ENCODE peak calls at places on chromosomes 4 and X, in ten cellular contexts. F is EL; B is NCI-H446 treated with DMSO at 0.1 percent for 48 hours; L is anterior cingulate cortex; Z is stimulated activated CD4-positive, alpha-beta T cell treated with anti-CD3 and anti-CD28 coated beads, Interleukin-4, amount 100 ng/mL, for 24 hours; T is suprapubic skin; U is mesenteric fat pad; V is NCI-H146; M is heart right ventricle; O is NCI-H2029. N is an unnamed sample.

GRCh38 chr4:53380221-53380620 is 2.8 kb downstream of the FIP1L1 start:
- DNase-seq in F (peak), B (no peak), L (no peak), Z (no peak), T (no peak), U (no peak), V (no peak), M (no peak), O (no peak), N (no peak)

GRCh38 chr4:69640289-69640688 is 847 bp upstream of the UGT2A2 start:
- DNase-seq in F (no peak), B (no peak), L (no peak), Z (no peak), T (no peak), U (no peak), V (peak), M (no peak), O (no peak), N (no peak)

GRCh38 chr4:35970366-35970960 is 273.9 kb downstream of the ARAP2 start:
- DNase-seq in F (no peak), B (no peak), L (no peak), Z (peak), T (no peak), U (no peak), V (no peak), M (no peak), O (no peak), N (no peak)

GRCh38 chrX:42143866-42144592 is 220.7 kb upstream of the CASK start:
- DNase-seq in F (no peak), B (no peak), L (no peak), Z (no peak), T (no peak), U (no peak), V (no peak), M (no peak), O (no peak), N (no peak)

GRCh38 chr4:126778348-126778747 is 854.4 kb upstream of the INTU start:
- DNase-seq in F (peak), B (no peak), L (no peak), Z (no peak), T (no peak), U (no peak), V (no peak), M (no peak), O (no peak), N (peak)

GRCh38 chr4:15012017-15012788 is 9.9 kb downstream of the CPEB2 start:
- DNase-seq in F (no peak), B (no peak), L (no peak), Z (no peak), T (no peak), U (no peak), V (no peak), M (no peak), O (no peak), N (no peak)

GRCh38 chrX:39397561-39398200 is 596.4 kb downstream of the MID1IP1 start:
- DNase-seq in F (no peak), B (no peak), L (no peak), Z (no peak), T (no peak), U (no peak), V (peak), M (no peak), O (peak), N (no peak)

GRCh38 chrX:42119076-42119475 is 195.7 kb upstream of the CASK start:
- DNase-seq in F (peak), B (peak), L (no peak), Z (no peak), T (no peak), U (no peak), V (peak), M (no peak), O (peak), N (peak)

GRCh38 chr4:152454398-152455011 is 81.4 kb downstream of the FBXW7 start:
- DNase-seq in F (peak), B (peak), L (no peak), Z (no peak), T (no peak), U (no peak), V (no peak), M (no peak), O (no peak), N (no peak)

GRCh38 chrX:7192871-7193270 is 44.9 kb upstream of the PUDP start:
- DNase-seq in F (no peak), B (no peak), L (no peak), Z (no peak), T (no peak), U (no peak), V (no peak), M (no peak), O (no peak), N (no peak)

GRCh38 chr4:57199267-57199666 is 89.1 kb upstream of the IGFBP7 start:
- DNase-seq in F (no peak), B (no peak), L (no peak), Z (no peak), T (no peak), U (no peak), V (no peak), M (no peak), O (no peak), N (no peak)

GRCh38 chr4:52588097-52588496 is 71.0 kb downstream of the USP46 start:
- DNase-seq in F (peak), B (no peak), L (peak), Z (no peak), T (no peak), U (no peak), V (peak), M (peak), O (no peak), N (peak)

GRCh38 chrX:73851014-73852009 is 288.3 kb downstream of the CHIC1 start:
- DNase-seq in F (no peak), B (no peak), L (peak), Z (no peak), T (peak), U (no peak), V (no peak), M (no peak), O (no peak), N (peak)

N was measured in brain microvascular endothelial cell.